ENCODE peak calls at places on chromosomes 16 and 17, in seven cellular contexts. A, M, F, R, E, G and T are unnamed samples.

GRCh38 chr17:57674894-57675293 is 70.2 kb downstream of the CCDC182 start:
- DNase-seq in A (no peak), M (no peak), F (peak), R (no peak), E (no peak), G (peak), T (no peak)

GRCh38 chr16:82044585-82044911 is 9.5 kb downstream of the HSD17B2 start:
- DNase-seq in A (no peak), M (no peak), F (no peak), R (no peak), E (no peak), G (no peak), T (no peak)

GRCh38 chr17:63402808-63403207 is 43.3 kb downstream of the CYB561 start:
- DNase-seq in A (no peak), M (no peak), F (no peak), R (no peak), E (peak), G (no peak), T (no peak)

GRCh38 chr16:29743475-29743826 is 2.3 kb downstream of the C16orf54 start:
- DNase-seq in A (no peak), M (no peak), F (no peak), R (no peak), E (no peak), G (no peak), T (no peak)

GRCh38 chr17:73758245-73758644 is 114.0 kb upstream of the SDK2 start:
- DNase-seq in A (no peak), M (no peak), F (no peak), R (no peak), E (no peak), G (no peak), T (no peak)

GRCh38 chr17:49516190-49516589 is 21.1 kb downstream of the NGFR start:
- DNase-seq in A (no peak), M (no peak), F (peak), R (no peak), E (no peak), G (no peak), T (no peak)

GRCh38 chr16:69111831-69112230 is 6.4 kb downstream of the HAS3 start:
- DNase-seq in A (no peak), M (no peak), F (no peak), R (no peak), E (no peak), G (no peak), T (no peak)

GRCh38 chr16:68707341-68708152 is 29.5 kb upstream of the CDH1 start:
- DNase-seq in A (peak), M (no peak), F (no peak), R (no peak), E (peak), G (peak), T (no peak)

GRCh38 chr16:71426069-71426879 is 15.6 kb downstream of the TLE7 start:
- DNase-seq in A (peak), M (peak), F (peak), R (no peak), E (peak), G (no peak), T (peak)

GRCh38 chr16:19400709-19401108 is 17.0 kb upstream of the TMC5 start:
- DNase-seq in A (no peak), M (no peak), F (no peak), R (no peak), E (no peak), G (no peak), T (no peak)

GRCh38 chr16:9874233-9874632 is 308.0 kb downstream of the GRIN2A start:
- DNase-seq in A (no peak), M (no peak), F (no peak), R (no peak), E (no peak), G (no peak), T (no peak)

GRCh38 chr17:34596897-34597296 is 17.5 kb downstream of the TMEM132E start:
- DNase-seq in A (no peak), M (no peak), F (no peak), R (no peak), E (no peak), G (no peak), T (no peak)

GRCh38 chr17:82399601-82400101 is 18.5 kb upstream of the HEXD start:
- DNase-seq in A (no peak), M (no peak), F (no peak), R (no peak), E (no peak), G (no peak), T (no peak)

GRCh38 chr16:82082097-82082496 is 47.0 kb downstream of the HSD17B2 start:
- DNase-seq in A (no peak), M (no peak), F (no peak), R (no peak), E (no peak), G (no peak), T (no peak)

GRCh38 chr16:29961127-29961478 is 776 bp upstream of the TMEM219 start:
- DNase-seq in A (no peak), M (no peak), F (no peak), R (no peak), E (no peak), G (no peak), T (no peak)

GRCh38 chr17:36610472-36610871 is 9.1 kb downstream of the MRM1 start:
- DNase-seq in A (no peak), M (no peak), F (no peak), R (no peak), E (no peak), G (no peak), T (no peak)

GRCh38 chr17:1961187-1961586 is 63.9 kb downstream of the RTN4RL1 start:
- DNase-seq in A (no peak), M (no peak), F (no peak), R (no peak), E (no peak), G (no peak), T (no peak)

GRCh38 chr17:80883831-80884735 is 107.6 kb upstream of the CHMP6 start:
- DNase-seq in A (no peak), M (no peak), F (no peak), R (no peak), E (no peak), G (no peak), T (no peak)

GRCh38 chr16:10408824-10409381 is 23.0 kb downstream of the ATF7IP2 start:
- DNase-seq in A (no peak), M (no peak), F (no peak), R (no peak), E (no peak), G (no peak), T (no peak)

GRCh38 chr17:61200349-61200735 is 199.3 kb upstream of the TBX2 start:
- DNase-seq in A (no peak), M (no peak), F (no peak), R (no peak), E (peak), G (no peak), T (no peak)

GRCh38 chr17:21129023-21129681 is 2.4 kb downstream of the DHRS7B start:
- DNase-seq in A (peak), M (no peak), F (no peak), R (peak), E (peak), G (no peak), T (no peak)

GRCh38 chr17:29076722-29077121 is 33.8 kb downstream of the PIPOX start:
- DNase-seq in A (no peak), M (no peak), F (no peak), R (no peak), E (no peak), G (no peak), T (no peak)

GRCh38 chr17:43814026-43814425 is 18.9 kb downstream of the MPP3 start:
- DNase-seq in A (no peak), M (no peak), F (no peak), R (no peak), E (no peak), G (no peak), T (no peak)

GRCh38 chr16:77833906-77834599 is 45.7 kb downstream of the VAT1L start:
- DNase-seq in A (no peak), M (no peak), F (no peak), R (no peak), E (peak), G (no peak), T (peak)

GRCh38 chr17:82664276-82664575 is 16.0 kb upstream of the WDR45B start:
- DNase-seq in A (no peak), M (no peak), F (no peak), R (no peak), E (no peak), G (no peak), T (no peak)

GRCh38 chr17:16455997-16456769 is 35.8 kb downstream of the LRRC75A start:
- DNase-seq in A (no peak), M (no peak), F (no peak), R (no peak), E (no peak), G (no peak), T (no peak)

GRCh38 chr17:34654871-34655270 is 75.5 kb downstream of the TMEM132E start:
- DNase-seq in A (peak), M (no peak), F (no peak), R (no peak), E (no peak), G (no peak), T (no peak)

GRCh38 chr17:50210249-50211225 is 9.1 kb upstream of the COL1A1 start:
- DNase-seq in A (peak), M (no peak), F (peak), R (peak), E (peak), G (no peak), T (peak)

GRCh38 chr17:45103269-45103795 is 29.0 kb downstream of the PLCD3 start:
- DNase-seq in A (no peak), M (no peak), F (no peak), R (no peak), E (no peak), G (no peak), T (no peak)

GRCh38 chr17:75695830-75696271 is 25.4 kb upstream of the ITGB4 start:
- DNase-seq in A (no peak), M (no peak), F (no peak), R (no peak), E (no peak), G (peak), T (no peak)

GRCh38 chr17:29561541-29562517 is 5.0 kb downstream of the ABHD15 start:
- DNase-seq in A (no peak), M (no peak), F (no peak), R (no peak), E (no peak), G (peak), T (no peak)

GRCh38 chr16:14354561-14355351 is 275.3 kb downstream of the PARN start:
- DNase-seq in A (no peak), M (peak), F (no peak), R (no peak), E (no peak), G (no peak), T (no peak)

GRCh38 chr16:3661922-3662321 is 7.4 kb downstream of the DNASE1 start:
- DNase-seq in A (no peak), M (no peak), F (no peak), R (no peak), E (no peak), G (no peak), T (no peak)

GRCh38 chr17:13323990-13324389 is 277.7 kb downstream of the HS3ST3A1 start:
- DNase-seq in A (no peak), M (no peak), F (no peak), R (no peak), E (no peak), G (no peak), T (no peak)

GRCh38 chr16:75477680-75478473 is 13.4 kb upstream of the TMEM170A start:
- DNase-seq in A (no peak), M (no peak), F (no peak), R (no peak), E (no peak), G (no peak), T (no peak)

GRCh38 chr16:27472091-27473020 is 70.4 kb downstream of the IL21R start:
- DNase-seq in A (no peak), M (no peak), F (no peak), R (no peak), E (no peak), G (no peak), T (no peak)

GRCh38 chr17:12230411-12230810 is 209.7 kb downstream of the MAP2K4 start:
- DNase-seq in A (no peak), M (no peak), F (no peak), R (no peak), E (no peak), G (no peak), T (no peak)

GRCh38 chr17:78387982-78388941 is 9.8 kb downstream of the PGS1 start:
- DNase-seq in A (no peak), M (peak), F (no peak), R (peak), E (no peak), G (no peak), T (no peak)

DNA sequence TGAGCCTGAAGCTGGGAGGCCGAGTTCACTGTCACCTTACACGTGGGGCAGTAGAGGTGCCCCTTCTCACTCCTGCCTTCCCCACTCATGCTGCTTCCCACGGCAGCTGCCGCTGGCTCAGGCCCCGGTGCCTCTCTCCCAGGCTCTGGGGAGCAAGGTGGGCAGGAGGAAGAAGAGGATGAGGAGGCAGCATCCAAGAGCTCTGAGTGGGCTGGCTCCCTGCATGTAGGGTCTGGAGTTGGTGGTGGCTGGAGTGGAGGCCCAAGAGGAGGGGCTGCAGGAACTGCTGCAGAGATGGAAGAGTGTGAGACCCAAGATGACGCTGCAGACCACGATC is 8.9 kb downstream of the NKIRAS2 start:
- DNase-seq in A (no peak), M (no peak), F (no peak), R (no peak), E (no peak), G (no peak), T (no peak)
- TF ChIP-seq CTCF in A (no peak), M (no peak), F (no peak), R (no peak), E (no peak), G (no peak), T (no peak)

DNA sequence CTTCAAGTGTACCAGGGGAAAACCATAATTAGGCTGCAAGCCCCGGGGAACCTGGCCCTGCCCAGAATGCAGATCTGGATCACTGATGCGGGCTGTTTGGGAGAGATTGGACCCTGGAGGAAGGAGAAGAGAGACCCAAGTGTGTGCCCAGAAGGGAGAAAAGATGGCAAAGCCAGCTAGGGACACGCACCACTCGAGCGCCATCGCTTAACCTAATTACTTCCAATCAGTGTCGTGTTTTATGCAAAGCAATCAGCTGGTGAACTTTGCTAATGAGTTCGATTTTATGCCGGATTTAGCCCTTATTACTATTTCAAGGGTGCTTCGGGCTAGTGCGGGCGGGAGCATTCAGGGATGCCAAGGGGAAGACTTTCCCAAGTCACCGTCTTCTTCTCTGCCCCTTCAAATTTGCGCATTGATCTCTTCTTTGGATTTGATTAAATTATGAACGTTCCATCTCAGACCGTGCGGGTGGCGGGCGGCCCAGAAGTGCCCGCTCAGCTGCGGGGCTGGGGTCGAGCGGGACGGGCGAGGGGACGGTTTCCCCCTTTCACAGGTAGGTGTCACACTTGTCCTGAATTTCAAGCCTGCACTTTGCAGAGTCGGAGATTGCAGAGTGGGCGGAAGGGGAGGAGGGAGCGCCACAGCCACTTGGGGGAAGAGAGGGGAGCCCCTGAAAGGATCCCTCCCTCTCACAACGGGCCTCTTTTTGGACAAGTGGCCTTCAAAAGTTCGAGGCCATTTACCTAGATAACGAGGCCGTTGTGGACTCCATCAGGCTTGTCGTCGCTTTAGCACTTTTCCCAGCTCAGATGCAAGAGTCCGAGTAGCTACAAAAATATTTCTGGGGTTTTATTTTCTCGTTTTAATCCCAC is 4.1 kb downstream of the IRX5 start:
- DNase-seq in A (peak), M (no peak), F (no peak), R (no peak), E (no peak), G (peak), T (peak)
- H3K4me3 ChIP-seq in A (peak), M (no peak), F (no peak), R (no peak), E (no peak), G (peak), T (peak)

GRCh38 chr17:9981344-9981915 is 76.4 kb upstream of the RCVRN start:
- DNase-seq in A (no peak), M (no peak), F (no peak), R (no peak), E (no peak), G (no peak), T (no peak)

GRCh38 chr17:9985622-9986021 is 80.6 kb upstream of the RCVRN start:
- DNase-seq in A (no peak), M (no peak), F (no peak), R (no peak), E (no peak), G (no peak), T (no peak)

GRCh38 chr17:9984768-9985167 is 79.7 kb upstream of the RCVRN start:
- DNase-seq in A (no peak), M (no peak), F (no peak), R (no peak), E (no peak), G (no peak), T (no peak)

GRCh38 chr17:9979463-9979995 is 74.5 kb upstream of the RCVRN start:
- DNase-seq in A (no peak), M (no peak), F (no peak), R (no peak), E (no peak), G (no peak), T (no peak)

GRCh38 chr17:9982159-9982558 is 77.1 kb upstream of the RCVRN start:
- DNase-seq in A (peak), M (no peak), F (no peak), R (no peak), E (no peak), G (no peak), T (no peak)
- TF ChIP-seq CTCF in A (peak), M (peak), F (no peak), R (no peak), E (peak), G (no peak), T (peak)

DNA sequence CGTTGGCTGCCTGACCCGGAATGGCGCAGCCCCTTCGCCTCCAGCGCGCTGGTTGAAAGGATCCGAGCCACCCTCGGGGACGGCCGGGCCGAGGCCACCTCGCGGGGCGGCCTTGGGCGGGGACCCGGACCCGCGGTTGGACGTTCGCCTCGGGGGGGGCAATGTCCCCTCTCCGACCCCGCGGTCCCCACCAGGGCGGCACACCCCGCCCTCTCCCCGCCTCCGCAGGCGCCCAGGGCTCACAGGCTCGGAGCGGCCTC is 1.0 kb upstream of the SOX8 start:
- DNase-seq in A (no peak), M (no peak), F (no peak), R (no peak), E (no peak), G (no peak), T (no peak)
- H3K4me3 ChIP-seq in A (peak), M (no peak), F (peak), R (peak), E (no peak), G (peak), T (no peak)

GRCh38 chr17:27568811-27569210 is 62.2 kb upstream of the LGALS9 start:
- DNase-seq in A (no peak), M (no peak), F (no peak), R (no peak), E (no peak), G (no peak), T (no peak)

GRCh38 chr17:27569884-27570577 is 61.0 kb upstream of the LGALS9 start:
- DNase-seq in A (no peak), M (no peak), F (no peak), R (no peak), E (no peak), G (no peak), T (no peak)

GRCh38 chr17:27568216-27568615 is 62.8 kb upstream of the LGALS9 start:
- DNase-seq in A (no peak), M (no peak), F (no peak), R (no peak), E (no peak), G (no peak), T (no peak)

GRCh38 chr17:27570578-27570914 is 60.4 kb upstream of the LGALS9 start:
- DNase-seq in A (no peak), M (no peak), F (no peak), R (no peak), E (no peak), G (no peak), T (no peak)

DNA sequence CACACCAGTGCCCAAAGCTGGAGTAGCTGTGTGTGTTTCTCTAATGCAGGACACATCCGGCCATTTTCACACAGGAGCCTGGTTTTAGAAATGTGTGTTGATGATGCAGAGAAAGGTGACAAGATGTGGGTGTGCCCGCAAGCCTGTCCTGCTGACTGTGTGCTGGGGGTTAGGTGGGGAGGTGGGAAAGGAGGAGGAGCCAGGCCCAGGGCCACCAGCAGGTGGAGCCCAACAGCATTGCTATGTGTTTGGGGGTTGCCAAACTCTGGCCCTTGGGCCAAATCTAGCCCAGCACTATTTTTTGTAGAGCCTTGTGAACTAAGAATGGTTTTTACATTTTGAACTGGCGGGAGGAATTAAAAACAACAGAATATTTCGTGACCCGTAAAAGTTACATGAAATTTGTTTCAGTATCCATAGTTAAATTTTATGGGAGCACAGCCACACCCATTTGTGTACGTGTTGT is 61.7 kb upstream of the LGALS9 start:
- DNase-seq in A (peak), M (no peak), F (no peak), R (no peak), E (no peak), G (no peak), T (no peak)
- TF ChIP-seq CTCF in A (peak), M (peak), F (no peak), R (no peak), E (peak), G (no peak), T (peak)